ENCODE peak calls at places on chromosomes 1 and 21, in seven cellular contexts. One of them, this sample, is unnamed.

GRCh38 chr1:168135982-168136708 is 585 bp downstream of the GPR161 start:
- DNase-seq in trophoblast cell: peak
- DNase-seq in mesenchymal stem cell: peak
- DNase-seq in neuronal stem cell: no peak
- DNase-seq in IMR-90: peak
- DNase-seq in H9: peak
- DNase-seq in H1: peak
- DNase-seq in this sample: peak

GRCh38 chr1:192887426-192887825 is 78.6 kb downstream of the RGS2 start:
- DNase-seq in trophoblast cell: no peak
- DNase-seq in mesenchymal stem cell: no peak
- DNase-seq in neuronal stem cell: no peak
- DNase-seq in IMR-90: no peak
- DNase-seq in H9: peak
- DNase-seq in H1: no peak
- DNase-seq in this sample: peak

GRCh38 chr21:32844076-32844475 is 72.5 kb upstream of the PAXBP1 start:
- DNase-seq in trophoblast cell: no peak
- DNase-seq in mesenchymal stem cell: no peak
- DNase-seq in neuronal stem cell: no peak
- DNase-seq in IMR-90: no peak
- DNase-seq in H9: no peak
- DNase-seq in H1: no peak
- DNase-seq in this sample: no peak

GRCh38 chr1:82848043-82848442 is 1047.3 kb downstream of the ADGRL2 start:
- DNase-seq in trophoblast cell: no peak
- DNase-seq in mesenchymal stem cell: no peak
- DNase-seq in neuronal stem cell: no peak
- DNase-seq in IMR-90: no peak
- DNase-seq in H9: no peak
- DNase-seq in H1: no peak
- DNase-seq in this sample: no peak

GRCh38 chr1:246782120-246782900 is 58.1 kb downstream of the SCCPDH start:
- DNase-seq in trophoblast cell: peak
- DNase-seq in mesenchymal stem cell: peak
- DNase-seq in neuronal stem cell: no peak
- DNase-seq in IMR-90: peak
- DNase-seq in H9: peak
- DNase-seq in H1: no peak
- DNase-seq in this sample: no peak

GRCh38 chr1:87331319-87332269 is 2.9 kb downstream of the LMO4 start:
- DNase-seq in trophoblast cell: peak
- DNase-seq in mesenchymal stem cell: peak
- DNase-seq in neuronal stem cell: peak
- DNase-seq in IMR-90: peak
- DNase-seq in H9: peak
- DNase-seq in H1: peak
- DNase-seq in this sample: peak

GRCh38 chr1:184597652-184598357 is 156.9 kb downstream of the EDEM3 start:
- DNase-seq in trophoblast cell: peak
- DNase-seq in mesenchymal stem cell: peak
- DNase-seq in neuronal stem cell: no peak
- DNase-seq in IMR-90: peak
- DNase-seq in H9: no peak
- DNase-seq in H1: no peak
- DNase-seq in this sample: no peak

GRCh38 chr1:45677751-45678245 is 8.5 kb downstream of the GPBP1L1 start:
- DNase-seq in trophoblast cell: no peak
- DNase-seq in mesenchymal stem cell: no peak
- DNase-seq in neuronal stem cell: no peak
- DNase-seq in IMR-90: no peak
- DNase-seq in H9: no peak
- DNase-seq in H1: no peak
- DNase-seq in this sample: no peak

GRCh38 chr1:2503554-2504223 is 22.7 kb downstream of the PANK4 start:
- DNase-seq in trophoblast cell: no peak
- DNase-seq in mesenchymal stem cell: no peak
- DNase-seq in neuronal stem cell: no peak
- DNase-seq in IMR-90: no peak
- DNase-seq in H9: no peak
- DNase-seq in H1: no peak
- DNase-seq in this sample: no peak

GRCh38 chr21:41481191-41481590 is 26.8 kb downstream of the TMPRSS2 start:
- DNase-seq in trophoblast cell: peak
- DNase-seq in mesenchymal stem cell: peak
- DNase-seq in neuronal stem cell: no peak
- DNase-seq in IMR-90: peak
- DNase-seq in H9: no peak
- DNase-seq in H1: no peak
- DNase-seq in this sample: no peak

GRCh38 chr1:233945573-233945972 is 41.1 kb downstream of the SLC35F3 start:
- DNase-seq in trophoblast cell: no peak
- DNase-seq in mesenchymal stem cell: no peak
- DNase-seq in neuronal stem cell: no peak
- DNase-seq in IMR-90: no peak
- DNase-seq in H9: no peak
- DNase-seq in H1: no peak
- DNase-seq in this sample: no peak

GRCh38 chr1:168687796-168688195 is 41.2 kb downstream of the DPT start:
- DNase-seq in trophoblast cell: peak
- DNase-seq in mesenchymal stem cell: no peak
- DNase-seq in neuronal stem cell: no peak
- DNase-seq in IMR-90: no peak
- DNase-seq in H9: no peak
- DNase-seq in H1: no peak
- DNase-seq in this sample: peak

GRCh38 chr1:108716437-108717230 is 3.9 kb downstream of the FNDC7 start:
- DNase-seq in trophoblast cell: peak
- DNase-seq in mesenchymal stem cell: no peak
- DNase-seq in neuronal stem cell: no peak
- DNase-seq in IMR-90: peak
- DNase-seq in H9: no peak
- DNase-seq in H1: no peak
- DNase-seq in this sample: no peak

GRCh38 chr1:245016700-245017099 is 138.1 kb upstream of the KIF26B start:
- DNase-seq in trophoblast cell: no peak
- DNase-seq in mesenchymal stem cell: no peak
- DNase-seq in neuronal stem cell: no peak
- DNase-seq in IMR-90: no peak
- DNase-seq in H9: no peak
- DNase-seq in H1: no peak
- DNase-seq in this sample: no peak

GRCh38 chr1:231793893-231794292 is 167.3 kb downstream of the DISC1 start:
- DNase-seq in trophoblast cell: no peak
- DNase-seq in mesenchymal stem cell: no peak
- DNase-seq in neuronal stem cell: no peak
- DNase-seq in IMR-90: no peak
- DNase-seq in H9: no peak
- DNase-seq in H1: no peak
- DNase-seq in this sample: no peak

GRCh38 chr1:155003227-155003765 is 694 bp downstream of the ZBTB7B start:
- DNase-seq in trophoblast cell: no peak
- DNase-seq in mesenchymal stem cell: peak
- DNase-seq in neuronal stem cell: no peak
- DNase-seq in IMR-90: no peak
- DNase-seq in H9: peak
- DNase-seq in H1: no peak
- DNase-seq in this sample: peak

GRCh38 chr1:230320804-230321203 is 105.3 kb downstream of the PGBD5 start:
- DNase-seq in trophoblast cell: no peak
- DNase-seq in mesenchymal stem cell: no peak
- DNase-seq in neuronal stem cell: no peak
- DNase-seq in IMR-90: no peak
- DNase-seq in H9: no peak
- DNase-seq in H1: no peak
- DNase-seq in this sample: no peak

GRCh38 chr1:47658161-47658920 is 220.5 kb downstream of the FOXD2 start:
- DNase-seq in trophoblast cell: no peak
- DNase-seq in mesenchymal stem cell: no peak
- DNase-seq in neuronal stem cell: no peak
- DNase-seq in IMR-90: no peak
- DNase-seq in H9: peak
- DNase-seq in H1: no peak
- DNase-seq in this sample: no peak

GRCh38 chr1:28208818-28209441 is 23.9 kb downstream of the DNAJC8 start:
- DNase-seq in trophoblast cell: peak
- DNase-seq in mesenchymal stem cell: peak
- DNase-seq in neuronal stem cell: no peak
- DNase-seq in IMR-90: peak
- DNase-seq in H9: peak
- DNase-seq in H1: peak
- DNase-seq in this sample: peak

GRCh38 chr1:195664628-195665027 is 943.6 kb downstream of the KCNT2 start:
- DNase-seq in trophoblast cell: peak
- DNase-seq in mesenchymal stem cell: peak
- DNase-seq in neuronal stem cell: no peak
- DNase-seq in IMR-90: peak
- DNase-seq in H9: no peak
- DNase-seq in H1: no peak
- DNase-seq in this sample: no peak

GRCh38 chr1:43617668-43618067 is 32.3 kb upstream of the KDM4A start:
- DNase-seq in trophoblast cell: no peak
- DNase-seq in mesenchymal stem cell: no peak
- DNase-seq in neuronal stem cell: no peak
- DNase-seq in IMR-90: no peak
- DNase-seq in H9: no peak
- DNase-seq in H1: no peak
- DNase-seq in this sample: no peak

GRCh38 chr1:213858581-213858980 is 129.2 kb upstream of the PROX1 start:
- DNase-seq in trophoblast cell: no peak
- DNase-seq in mesenchymal stem cell: no peak
- DNase-seq in neuronal stem cell: no peak
- DNase-seq in IMR-90: no peak
- DNase-seq in H9: no peak
- DNase-seq in H1: no peak
- DNase-seq in this sample: peak

GRCh38 chr1:221310180-221310579 is 430.9 kb downstream of the HLX start:
- DNase-seq in trophoblast cell: no peak
- DNase-seq in mesenchymal stem cell: no peak
- DNase-seq in neuronal stem cell: no peak
- DNase-seq in IMR-90: no peak
- DNase-seq in H9: no peak
- DNase-seq in H1: no peak
- DNase-seq in this sample: peak

GRCh38 chr21:45507888-45508508 is 34.2 kb downstream of the SLC19A1 start:
- DNase-seq in trophoblast cell: no peak
- DNase-seq in mesenchymal stem cell: no peak
- DNase-seq in neuronal stem cell: no peak
- DNase-seq in IMR-90: no peak
- DNase-seq in H9: no peak
- DNase-seq in H1: no peak
- DNase-seq in this sample: no peak
- H3K4ac ChIP-seq in trophoblast cell: no peak
- H3K4ac ChIP-seq in mesenchymal stem cell: no peak
- H3K4ac ChIP-seq in neuronal stem cell: no peak
- H3K4ac ChIP-seq in IMR-90: no peak
- H3K4ac ChIP-seq in H9: no peak
- H3K4ac ChIP-seq in H1: no peak
- H3K4ac ChIP-seq in this sample: no peak

GRCh38 chr1:60037061-60037460 is 36.5 kb downstream of the C1orf87 start:
- DNase-seq in trophoblast cell: no peak
- DNase-seq in mesenchymal stem cell: no peak
- DNase-seq in neuronal stem cell: no peak
- DNase-seq in IMR-90: no peak
- DNase-seq in H9: no peak
- DNase-seq in H1: no peak
- DNase-seq in this sample: no peak

GRCh38 chr1:60034999-60035398 is 38.6 kb downstream of the C1orf87 start:
- DNase-seq in trophoblast cell: no peak
- DNase-seq in mesenchymal stem cell: no peak
- DNase-seq in neuronal stem cell: no peak
- DNase-seq in IMR-90: no peak
- DNase-seq in H9: no peak
- DNase-seq in H1: no peak
- DNase-seq in this sample: no peak

GRCh38 chr1:60037669-60038068 is 35.9 kb downstream of the C1orf87 start:
- DNase-seq in trophoblast cell: peak
- DNase-seq in mesenchymal stem cell: no peak
- DNase-seq in neuronal stem cell: no peak
- DNase-seq in IMR-90: no peak
- DNase-seq in H9: no peak
- DNase-seq in H1: no peak
- DNase-seq in this sample: no peak

GRCh38 chr1:60033066-60033465 is 40.5 kb downstream of the C1orf87 start:
- DNase-seq in trophoblast cell: no peak
- DNase-seq in mesenchymal stem cell: no peak
- DNase-seq in neuronal stem cell: no peak
- DNase-seq in IMR-90: no peak
- DNase-seq in H9: no peak
- DNase-seq in H1: no peak
- DNase-seq in this sample: no peak

GRCh38 chr1:60035925-60036324 is 37.6 kb downstream of the C1orf87 start:
- DNase-seq in trophoblast cell: no peak
- DNase-seq in mesenchymal stem cell: no peak
- DNase-seq in neuronal stem cell: no peak
- DNase-seq in IMR-90: no peak
- DNase-seq in H9: no peak
- DNase-seq in H1: no peak
- DNase-seq in this sample: no peak
- H3K23ac ChIP-seq in trophoblast cell: no peak
- H3K23ac ChIP-seq in mesenchymal stem cell: no peak
- H3K23ac ChIP-seq in neuronal stem cell: no peak
- H3K23ac ChIP-seq in IMR-90: no peak
- H3K23ac ChIP-seq in H9: no peak
- H3K23ac ChIP-seq in H1: no peak
- H3K23ac ChIP-seq in this sample: no peak

DNA sequence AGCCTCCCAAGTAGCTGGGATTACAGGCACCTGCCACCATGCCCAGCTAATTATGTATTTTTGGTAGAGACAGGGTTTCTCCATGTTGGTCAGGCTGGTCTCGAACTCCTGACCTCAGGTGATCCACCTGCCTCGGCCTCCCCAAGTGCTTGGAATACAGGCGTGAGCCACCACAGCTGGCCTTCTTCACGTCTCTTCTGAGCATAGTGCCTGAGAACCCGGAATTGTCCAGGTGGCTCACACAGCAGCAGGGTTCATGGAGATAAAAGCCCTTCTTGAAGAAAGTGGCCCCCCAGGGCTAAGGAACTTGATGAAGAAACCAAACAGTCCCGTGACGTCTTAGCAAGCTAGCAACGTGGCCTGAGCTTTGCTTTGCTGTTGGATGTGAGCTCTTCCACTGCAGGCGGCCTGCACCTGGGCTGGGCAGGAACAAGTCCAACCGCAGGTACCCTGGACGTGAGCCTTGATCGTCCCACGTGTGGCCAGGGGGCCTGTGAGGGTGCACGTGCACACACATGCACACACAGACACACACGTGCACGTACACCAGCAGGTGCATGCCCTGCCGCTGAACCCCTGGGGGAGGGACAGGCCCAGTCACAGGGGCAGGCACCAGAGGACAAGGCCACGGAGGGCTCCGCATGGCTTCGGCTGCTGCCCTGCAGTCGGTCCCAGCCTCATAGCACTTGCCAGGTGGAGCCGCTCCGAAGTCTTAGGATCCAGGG is 23.4 kb upstream of the TRAPPC10 start:
- DNase-seq in trophoblast cell: no peak
- DNase-seq in mesenchymal stem cell: no peak
- DNase-seq in neuronal stem cell: no peak
- DNase-seq in IMR-90: no peak
- DNase-seq in H9: no peak
- DNase-seq in H1: no peak
- DNase-seq in this sample: no peak
- H3K4ac ChIP-seq in trophoblast cell: no peak
- H3K4ac ChIP-seq in mesenchymal stem cell: no peak
- H3K4ac ChIP-seq in neuronal stem cell: no peak
- H3K4ac ChIP-seq in IMR-90: no peak
- H3K4ac ChIP-seq in H9: no peak
- H3K4ac ChIP-seq in H1: peak
- H3K4ac ChIP-seq in this sample: no peak

GRCh38 chr1:198135366-198135765 is 21.4 kb upstream of the NEK7 start:
- DNase-seq in trophoblast cell: peak
- DNase-seq in mesenchymal stem cell: no peak
- DNase-seq in neuronal stem cell: no peak
- DNase-seq in IMR-90: no peak
- DNase-seq in H9: no peak
- DNase-seq in H1: no peak
- DNase-seq in this sample: no peak
- H3K23ac ChIP-seq in trophoblast cell: no peak
- H3K23ac ChIP-seq in mesenchymal stem cell: no peak
- H3K23ac ChIP-seq in neuronal stem cell: no peak
- H3K23ac ChIP-seq in IMR-90: no peak
- H3K23ac ChIP-seq in H9: no peak
- H3K23ac ChIP-seq in H1: no peak
- H3K23ac ChIP-seq in this sample: no peak

This sample was measured in mesendoderm.